ENCODE peak calls at places on chromosome 10, in five cellular contexts. P is dorsolateral prefrontal cortex, L is mammary epithelial cell, O is heart left ventricle, I is PC-9. E is an unnamed sample.

GRCh38 chr10:34528320-34528719 is 286.8 kb downstream of the PARD3 start:
- DNase-seq in P (no peak), L (peak; percentile 91), O (no peak), I (peak; percentile 94), E (no peak)

GRCh38 chr10:79127151-79127961 is 58.6 kb downstream of the ZMIZ1 start:
- DNase-seq in P (no peak), L (peak; percentile 35), O (peak; percentile 87), I (peak; percentile 95), E (peak; percentile 98)

GRCh38 chr10:32413513-32413912 is 32.4 kb upstream of the CCDC7 start:
- DNase-seq in P (no peak), L (peak; percentile 99), O (no peak), I (peak; percentile 58), E (no peak)

GRCh38 chr10:58531084-58531695 is 18.5 kb downstream of the BICC1 start:
- DNase-seq in P (peak; percentile 31), L (peak; percentile 68), O (no peak), I (peak; percentile 52), E (peak; percentile 37)

GRCh38 chr10:54622017-54622416 is 179.0 kb downstream of the PCDH15 start:
- DNase-seq in P (no peak), L (no peak), O (no peak), I (no peak), E (no peak)

GRCh38 chr10:112059220-112059619 is 124.3 kb downstream of the GPAM start:
- DNase-seq in P (no peak), L (no peak), O (no peak), I (no peak), E (no peak)

GRCh38 chr10:86635402-86635801 is 18.9 kb upstream of the OPN4 start:
- DNase-seq in P (no peak), L (peak; percentile 66), O (no peak), I (peak; percentile 77), E (no peak)

GRCh38 chr10:129717816-129718547 is 246.1 kb downstream of the EBF3 start:
- DNase-seq in P (no peak), L (no peak), O (peak; percentile 25), I (no peak), E (no peak)

GRCh38 chr10:132066186-132066585 is 440 bp downstream of the JAKMIP3 start:
- DNase-seq in P (no peak), L (peak; percentile 15), O (peak; percentile 53), I (no peak), E (peak; percentile 18)

GRCh38 chr10:75121322-75121721 is 9.9 kb downstream of the SAMD8 start:
- DNase-seq in P (no peak), L (no peak), O (no peak), I (no peak), E (no peak)

GRCh38 chr10:121935702-121936101 is 7.9 kb upstream of the ATE1 start:
- DNase-seq in P (no peak), L (no peak), O (no peak), I (no peak), E (no peak)

GRCh38 chr10:48667960-48668541 is 16.6 kb upstream of the WDFY4 start:
- DNase-seq in P (no peak), L (no peak), O (no peak), I (no peak), E (no peak)

GRCh38 chr10:95783741-95784140 is 27.8 kb downstream of the ENTPD1 start:
- DNase-seq in P (no peak), L (no peak), O (no peak), I (no peak), E (no peak)

GRCh38 chr10:95785942-95786669 is 30.1 kb downstream of the ENTPD1 start:
- DNase-seq in P (no peak), L (no peak), O (no peak), I (no peak), E (no peak)

GRCh38 chr10:95787447-95787846 is 31.5 kb downstream of the ENTPD1 start:
- DNase-seq in P (no peak), L (no peak), O (no peak), I (no peak), E (no peak)

GRCh38 chr10:95784279-95784913 is 28.4 kb downstream of the ENTPD1 start:
- DNase-seq in P (no peak), L (no peak), O (no peak), I (no peak), E (no peak)

GRCh38 chr10:95785317-95785716 is 29.4 kb downstream of the ENTPD1 start:
- DNase-seq in P (no peak), L (no peak), O (no peak), I (no peak), E (no peak)
- H3K27ac ChIP-seq in P (no peak overlapping the region), L (no peak overlapping the region), O (no peak overlapping the region), I (no peak overlapping the region), E (no peak overlapping the region)

DNA sequence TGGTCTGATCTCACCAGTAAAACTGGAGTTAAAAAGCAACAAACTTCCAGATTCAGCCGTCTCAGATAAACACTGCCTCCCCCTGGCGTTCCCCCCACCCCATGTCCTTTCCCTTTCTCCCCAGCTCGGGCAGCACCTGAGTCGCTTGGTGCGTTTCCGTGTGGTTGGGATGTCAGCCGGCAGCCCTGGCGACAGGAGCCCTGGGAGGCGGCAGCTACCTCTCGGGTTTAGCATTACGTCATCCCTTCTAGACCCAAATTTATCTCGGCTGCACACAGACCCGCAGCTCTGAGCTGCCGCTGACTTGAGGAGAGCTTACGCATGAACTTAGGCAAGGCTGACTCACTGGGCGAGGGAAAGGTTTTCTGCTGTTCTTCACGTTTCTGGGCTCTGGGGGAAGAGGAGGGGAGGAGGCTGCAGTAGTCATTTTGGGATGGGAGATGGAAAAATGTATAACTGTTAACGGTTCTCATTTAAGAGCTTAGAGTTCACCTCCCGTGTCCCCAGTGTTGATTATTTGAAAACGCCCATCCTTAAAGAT is 14.4 kb downstream of the MXI1 start:
- DNase-seq in P (peak; percentile 82), L (peak; percentile 88), O (peak; percentile 86), I (peak; percentile 86), E (peak; percentile 80)
- H3K27ac ChIP-seq in P (peak overlapping the region; percentile 93), L (no peak overlapping the region), O (peak overlapping the region; percentile 88), I (no peak overlapping the region), E (peak overlapping the region; percentile 75)

GRCh38 chr10:13816195-13816926 is 229.6 kb downstream of the PRPF18 start:
- DNase-seq in P (peak; percentile 64), L (peak; percentile 13), O (peak; percentile 78), I (no peak), E (peak; percentile 44)
- H3K27ac ChIP-seq in P (no peak overlapping the region), L (no peak overlapping the region), O (peak overlapping the region; percentile 38), I (peak overlapping the region; percentile 57), E (peak overlapping the region; percentile 50)

GRCh38 chr10:31341552-31341951 is 22.5 kb downstream of the ZEB1 start:
- DNase-seq in P (no peak), L (no peak), O (no peak), I (no peak), E (no peak)

GRCh38 chr10:31340343-31340742 is 21.3 kb downstream of the ZEB1 start:
- DNase-seq in P (no peak), L (no peak), O (no peak), I (no peak), E (no peak)

GRCh38 chr10:31345886-31346285 is 26.9 kb downstream of the ZEB1 start:
- DNase-seq in P (no peak), L (no peak), O (no peak), I (no peak), E (no peak)

GRCh38 chr10:31343009-31343408 is 24.0 kb downstream of the ZEB1 start:
- DNase-seq in P (no peak), L (no peak), O (no peak), I (no peak), E (no peak)

DNA sequence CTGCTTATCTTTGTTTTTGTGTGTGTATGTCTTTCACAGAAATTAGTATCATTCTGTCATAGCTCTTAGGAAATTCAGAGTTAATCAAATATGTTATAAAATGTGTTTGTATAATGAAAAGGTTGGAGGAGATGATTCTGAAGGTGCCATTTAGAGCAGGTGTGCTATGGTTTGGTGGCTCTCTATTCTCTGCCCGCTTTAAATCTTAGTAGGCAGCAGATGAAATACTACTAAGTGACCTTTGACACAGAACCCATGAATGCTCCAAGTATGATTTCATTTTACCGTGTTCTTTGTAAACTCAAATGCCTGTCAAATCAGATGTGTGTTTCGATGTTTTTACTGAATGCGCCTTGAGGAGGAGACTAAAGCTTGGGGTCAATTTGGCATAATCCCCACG is 24.5 kb downstream of the ZEB1 start:
- DNase-seq in P (no peak), L (no peak), O (no peak), I (no peak), E (no peak)
- H3K27ac ChIP-seq in P (no peak overlapping the region), L (no peak overlapping the region), O (no peak overlapping the region), I (no peak overlapping the region), E (no peak overlapping the region)

GRCh38 chr10:128061306-128062300 is 64.6 kb downstream of the MKI67 start:
- DNase-seq in P (no peak), L (no peak), O (no peak), I (no peak), E (no peak)
- H3K27ac ChIP-seq in P (no peak overlapping the region), L (no peak overlapping the region), O (peak overlapping the region; percentile 37), I (no peak overlapping the region), E (peak overlapping the region; percentile 89)

GRCh38 chr10:24929904-24930303 is 22.5 kb downstream of the PRTFDC1 start:
- DNase-seq in P (no peak), L (no peak), O (no peak), I (no peak), E (no peak)
- H3K27ac ChIP-seq in P (peak overlapping the region; percentile 47), L (no peak overlapping the region), O (no peak overlapping the region), I (no peak overlapping the region), E (no peak overlapping the region)

DNA sequence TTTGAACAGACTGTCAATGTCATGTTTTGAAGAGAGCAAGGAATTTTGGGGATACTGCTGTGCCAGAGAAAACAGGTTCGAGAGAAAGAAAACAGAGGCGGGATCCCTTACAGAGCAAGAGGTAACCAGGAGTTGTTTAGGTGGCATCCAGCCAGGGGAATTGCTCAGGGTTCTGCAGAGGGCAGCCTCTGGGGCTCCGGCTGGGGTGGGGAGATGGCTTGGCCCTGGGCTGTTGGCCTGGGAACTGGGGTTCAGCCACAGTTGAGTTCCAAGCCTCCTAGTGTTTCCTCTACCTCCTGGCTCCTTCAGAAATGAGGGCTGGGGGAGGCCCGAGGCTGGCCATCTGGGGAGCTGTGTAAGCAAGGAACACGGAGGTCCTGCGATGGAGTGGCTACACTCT is 68.0 kb downstream of the CAMK1D start:
- DNase-seq in P (no peak), L (no peak), O (no peak), I (no peak), E (no peak)
- H3K27ac ChIP-seq in P (no peak overlapping the region), L (no peak overlapping the region), O (no peak overlapping the region), I (no peak overlapping the region), E (no peak overlapping the region)

GRCh38 chr10:97717627-97718026 is 4.1 kb downstream of the MARVELD1 start:
- DNase-seq in P (no peak), L (no peak), O (no peak), I (no peak), E (no peak)

GRCh38 chr10:97719602-97720001 is 6.1 kb downstream of the MARVELD1 start:
- DNase-seq in P (no peak), L (no peak), O (no peak), I (no peak), E (no peak)

GRCh38 chr10:97718178-97718577 is 4.6 kb downstream of the MARVELD1 start:
- DNase-seq in P (peak; percentile 66), L (no peak), O (no peak), I (no peak), E (no peak)

GRCh38 chr10:97715259-97715874 is 1.8 kb downstream of the MARVELD1 start:
- DNase-seq in P (no peak), L (no peak), O (no peak), I (no peak), E (no peak)

GRCh38 chr10:97718659-97719142 is 5.2 kb downstream of the MARVELD1 start:
- DNase-seq in P (no peak), L (peak; percentile 97), O (no peak), I (peak; percentile 97), E (no peak)
- H3K27ac ChIP-seq in P (peak overlapping the region; percentile 62), L (peak overlapping the region; percentile 64), O (peak overlapping the region; percentile 26), I (peak overlapping the region; percentile 59), E (peak overlapping the region; percentile 68)

E was measured in upper lobe of left lung.